ENCODE peak calls at places on chromosomes 2 and 18, in nine cellular contexts. A, E, C, G, W, P, N, I and U are unnamed samples.

GRCh38 chr2:86519349-86519748 is 43.9 kb downstream of the CHMP3 start:
- DNase-seq in A (no peak), E (no peak), C (no peak), G (no peak), W (no peak), P (no peak), N (no peak), I (no peak), U (no peak)

GRCh38 chr2:191539068-191539467 is 138.9 kb upstream of the NABP1 start:
- DNase-seq in A (peak), E (no peak), C (no peak), G (peak), W (no peak), P (no peak), N (no peak), I (no peak), U (no peak)

GRCh38 chr18:51603111-51603510 is 405.6 kb upstream of the MEX3C start:
- DNase-seq in A (no peak), E (no peak), C (no peak), G (no peak), W (no peak), P (no peak), N (no peak), I (no peak), U (no peak)

GRCh38 chr2:106866636-106867035 is 19.3 kb downstream of the ST6GAL2 start:
- DNase-seq in A (no peak), E (no peak), C (no peak), G (no peak), W (no peak), P (no peak), N (no peak), I (no peak), U (no peak)

GRCh38 chr2:50614056-50614455 is 417.9 kb downstream of the NRXN1 start:
- DNase-seq in A (no peak), E (no peak), C (no peak), G (no peak), W (no peak), P (no peak), N (no peak), I (no peak), U (no peak)

GRCh38 chr2:119660343-119660658 is 18.7 kb upstream of the TMEM177 start:
- DNase-seq in A (no peak), E (no peak), C (no peak), G (no peak), W (no peak), P (no peak), N (no peak), I (no peak), U (no peak)

GRCh38 chr2:42756956-42757513 is 6.9 kb downstream of the OXER1 start:
- DNase-seq in A (no peak), E (no peak), C (no peak), G (no peak), W (no peak), P (no peak), N (no peak), I (no peak), U (no peak)

GRCh38 chr2:176960736-176961135 is 251.9 kb upstream of the HNRNPA3 start:
- DNase-seq in A (no peak), E (no peak), C (no peak), G (no peak), W (peak), P (peak), N (no peak), I (no peak), U (no peak)

GRCh38 chr2:12035956-12036639 is 289.7 kb downstream of the LPIN1 start:
- DNase-seq in A (no peak), E (no peak), C (no peak), G (no peak), W (no peak), P (no peak), N (no peak), I (no peak), U (no peak)